ENCODE peak calls at places on chromosomes 3 and 15, in nine cellular contexts. Q is foreskin fibroblast, B is pancreas, T is endodermal cell, O is kidney, Z is epithelial cell of esophagus, A is astrocyte of the cerebellum, J is BE2C, E is A549. I is an unnamed sample.

GRCh38 chr15:67066041-67067021 is 929 bp downstream of the SMAD3 start:
- DNase-seq in Q (peak), B (peak), T (peak), O (peak), Z (no peak), A (no peak), J (peak), E (no peak), I (no peak)

GRCh38 chr3:142223282-142223681 is 2.1 kb downstream of the GK5 start:
- DNase-seq in Q (no peak), B (no peak), T (no peak), O (no peak), Z (no peak), A (no peak), J (no peak), E (no peak), I (no peak)

GRCh38 chr3:12186046-12186445 is 27.3 kb upstream of the TIMP4 start:
- DNase-seq in Q (no peak), B (no peak), T (no peak), O (no peak), Z (no peak), A (no peak), J (no peak), E (no peak), I (no peak)

GRCh38 chr3:13332740-13333139 is 87.4 kb downstream of the NUP210 start:
- DNase-seq in Q (no peak), B (peak), T (no peak), O (no peak), Z (no peak), A (no peak), J (no peak), E (no peak), I (no peak)

GRCh38 chr3:12933901-12934300 is 92.5 kb upstream of the RPL32 start:
- DNase-seq in Q (no peak), B (no peak), T (no peak), O (no peak), Z (no peak), A (no peak), J (no peak), E (no peak), I (no peak)

GRCh38 chr15:83837946-83838571 is 184.1 kb downstream of the ADAMTSL3 start:
- DNase-seq in Q (peak), B (peak), T (peak), O (no peak), Z (peak), A (no peak), J (peak), E (peak), I (no peak)

GRCh38 chr3:151330899-151331298 is 1.6 kb upstream of the P2RY13 start:
- DNase-seq in Q (peak), B (no peak), T (no peak), O (no peak), Z (no peak), A (no peak), J (no peak), E (no peak), I (no peak)

GRCh38 chr3:128313181-128313725 is 153.4 kb downstream of the DNAJB8 start:
- DNase-seq in Q (no peak), B (no peak), T (peak), O (no peak), Z (no peak), A (no peak), J (no peak), E (no peak), I (no peak)

GRCh38 chr15:73601449-73602425 is 31.5 kb downstream of the NPTN start:
- DNase-seq in Q (peak), B (peak), T (no peak), O (no peak), Z (peak), A (peak), J (peak), E (peak), I (peak)

GRCh38 chr3:65939184-65939583 is 99.5 kb downstream of the MAGI1 start:
- DNase-seq in Q (no peak), B (no peak), T (no peak), O (no peak), Z (no peak), A (no peak), J (no peak), E (no peak), I (no peak)

GRCh38 chr3:4322635-4323034 is 19.5 kb downstream of the SETMAR start:
- DNase-seq in Q (peak), B (no peak), T (no peak), O (no peak), Z (peak), A (peak), J (no peak), E (no peak), I (peak)

GRCh38 chr3:102224171-102224570 is 210.6 kb upstream of the ZPLD1 start:
- DNase-seq in Q (peak), B (no peak), T (no peak), O (no peak), Z (peak), A (no peak), J (no peak), E (peak), I (peak)

GRCh38 chr3:66561374-66561773 is 60.6 kb upstream of the LRIG1 start:
- DNase-seq in Q (peak), B (no peak), T (no peak), O (no peak), Z (peak), A (no peak), J (no peak), E (no peak), I (no peak)

GRCh38 chr3:94162700-94163099 is 99.8 kb downstream of the NSUN3 start:
- DNase-seq in Q (no peak), B (no peak), T (peak), O (no peak), Z (peak), A (no peak), J (peak), E (peak), I (peak)

GRCh38 chr15:53307952-53308624 is 451.4 kb downstream of the WDR72 start:
- DNase-seq in Q (no peak), B (no peak), T (peak), O (no peak), Z (peak), A (no peak), J (no peak), E (peak), I (peak)

GRCh38 chr3:194049394-194049793 is 86.6 kb upstream of the HES1 start:
- DNase-seq in Q (no peak), B (no peak), T (no peak), O (no peak), Z (no peak), A (no peak), J (no peak), E (no peak), I (no peak)

GRCh38 chr15:23038741-23039150 is 623 bp downstream of the TUBGCP5 start:
- DNase-seq in Q (peak), B (no peak), T (peak), O (no peak), Z (peak), A (no peak), J (no peak), E (peak), I (peak)

GRCh38 chr15:25179673-25180511 is 225.1 kb downstream of the SNRPN start:
- DNase-seq in Q (no peak), B (peak), T (peak), O (peak), Z (no peak), A (no peak), J (no peak), E (no peak), I (no peak)

GRCh38 chr3:101720851-101721649 is 3.4 kb upstream of the CEP97 start:
- DNase-seq in Q (peak), B (no peak), T (no peak), O (no peak), Z (peak), A (no peak), J (no peak), E (no peak), I (peak)

GRCh38 chr3:38224357-38224756 is 41.3 kb upstream of the SLC22A13 start:
- DNase-seq in Q (peak), B (no peak), T (no peak), O (no peak), Z (no peak), A (no peak), J (no peak), E (no peak), I (peak)

GRCh38 chr3:185151959-185152432 is 864 bp downstream of the C3orf70 start:
- DNase-seq in Q (peak), B (no peak), T (no peak), O (no peak), Z (no peak), A (no peak), J (no peak), E (no peak), I (no peak)
- H3K4me3 ChIP-seq in Q (peak), B (peak), T (peak), O (peak), Z (no peak), A (peak), J (peak), E (peak), I (peak)

DNA sequence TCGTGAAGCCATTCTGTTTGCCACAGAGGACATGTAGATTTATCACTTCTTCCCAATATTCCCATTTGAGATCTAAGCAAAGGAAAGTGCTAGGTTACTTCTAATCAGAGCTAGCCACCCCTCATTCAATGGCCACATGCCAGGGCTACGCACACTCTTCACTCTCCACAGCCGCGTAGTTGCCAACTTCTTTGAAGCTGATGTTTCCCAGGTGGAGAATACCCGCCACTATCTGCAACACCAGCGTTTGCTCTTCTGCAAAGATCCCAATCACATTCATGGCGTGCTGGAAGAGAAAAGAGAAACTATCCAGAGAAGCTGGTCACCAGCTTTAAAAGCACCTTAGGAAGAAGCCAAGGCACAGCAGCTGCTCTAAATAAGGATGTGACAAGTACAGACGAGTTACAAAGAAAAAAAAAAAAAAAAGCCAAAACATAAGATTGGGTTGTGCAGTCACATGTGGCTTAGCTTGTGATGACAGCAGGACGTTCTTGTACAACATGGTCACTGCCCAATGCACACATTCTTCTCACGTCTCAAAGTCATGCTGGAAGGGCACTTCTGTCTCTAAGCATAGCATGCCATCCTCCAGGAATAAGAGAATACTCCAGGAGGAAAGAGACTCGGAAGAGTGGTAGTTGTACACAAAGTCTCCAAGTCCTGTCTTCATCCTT is 16.4 kb downstream of the LDHAL6B start:
- DNase-seq in Q (no peak), B (no peak), T (no peak), O (no peak), Z (no peak), A (no peak), J (no peak), E (no peak), I (no peak)
- TF ChIP-seq CTCF in Q (no peak), B (no peak), T (no peak), O (no peak), Z (no peak), A (no peak), J (no peak), E (no peak), I (no peak)

DNA sequence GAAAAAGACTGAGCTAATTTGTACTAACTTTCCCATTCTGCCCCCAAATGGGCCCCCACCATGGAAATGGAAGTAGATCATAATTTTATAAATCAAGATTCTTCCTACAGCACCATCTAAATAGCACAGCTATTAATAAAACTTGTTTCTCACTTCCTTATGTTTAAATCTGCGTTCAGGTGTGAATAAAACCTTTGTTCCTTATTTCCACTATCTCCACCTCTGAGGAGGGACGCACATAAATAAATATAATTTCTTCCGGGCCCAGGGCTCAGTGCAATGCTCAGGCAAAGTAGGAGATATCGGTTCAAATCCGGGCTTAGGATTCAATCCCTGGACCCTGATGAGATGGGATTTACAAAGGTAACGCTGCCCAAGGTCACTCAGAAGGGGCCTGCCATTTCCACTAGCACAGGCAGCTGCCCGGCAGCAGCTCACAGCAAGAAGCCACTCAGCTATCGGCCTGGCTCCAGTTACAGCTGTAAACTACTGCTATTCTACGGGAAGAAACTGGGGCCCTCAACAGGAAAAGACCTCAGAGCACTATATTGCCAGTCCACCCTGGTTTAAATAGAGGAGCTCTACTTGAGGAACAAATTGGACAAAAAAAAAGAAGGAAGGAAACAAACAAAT is 52.5 kb downstream of the FOXP1 start:
- DNase-seq in Q (no peak), B (no peak), T (peak), O (no peak), Z (no peak), A (no peak), J (no peak), E (no peak), I (peak)
- H3K4me3 ChIP-seq in Q (no peak), B (no peak), T (no peak), O (no peak), Z (no peak), A (no peak), J (no peak), E (no peak), I (no peak)

GRCh38 chr3:107987036-107987557 is 103.7 kb downstream of the CD47 start:
- DNase-seq in Q (peak), B (peak), T (no peak), O (no peak), Z (peak), A (peak), J (peak), E (no peak), I (peak)

GRCh38 chr3:107986505-107986904 is 104.3 kb downstream of the CD47 start:
- DNase-seq in Q (no peak), B (no peak), T (no peak), O (no peak), Z (peak), A (no peak), J (no peak), E (no peak), I (no peak)

GRCh38 chr3:107983247-107983646 is 107.6 kb downstream of the CD47 start:
- DNase-seq in Q (no peak), B (no peak), T (no peak), O (no peak), Z (no peak), A (no peak), J (no peak), E (no peak), I (no peak)

GRCh38 chr3:107988464-107989156 is 102.2 kb downstream of the CD47 start:
- DNase-seq in Q (peak), B (no peak), T (no peak), O (peak), Z (peak), A (no peak), J (peak), E (no peak), I (peak)

GRCh38 chr3:107985496-107985895 is 105.3 kb downstream of the CD47 start:
- DNase-seq in Q (no peak), B (no peak), T (no peak), O (no peak), Z (peak), A (no peak), J (no peak), E (no peak), I (no peak)
- TF ChIP-seq CTCF in Q (no peak), B (no peak), T (no peak), O (no peak), Z (no peak), A (no peak), J (no peak), E (no peak), I (no peak)

DNA sequence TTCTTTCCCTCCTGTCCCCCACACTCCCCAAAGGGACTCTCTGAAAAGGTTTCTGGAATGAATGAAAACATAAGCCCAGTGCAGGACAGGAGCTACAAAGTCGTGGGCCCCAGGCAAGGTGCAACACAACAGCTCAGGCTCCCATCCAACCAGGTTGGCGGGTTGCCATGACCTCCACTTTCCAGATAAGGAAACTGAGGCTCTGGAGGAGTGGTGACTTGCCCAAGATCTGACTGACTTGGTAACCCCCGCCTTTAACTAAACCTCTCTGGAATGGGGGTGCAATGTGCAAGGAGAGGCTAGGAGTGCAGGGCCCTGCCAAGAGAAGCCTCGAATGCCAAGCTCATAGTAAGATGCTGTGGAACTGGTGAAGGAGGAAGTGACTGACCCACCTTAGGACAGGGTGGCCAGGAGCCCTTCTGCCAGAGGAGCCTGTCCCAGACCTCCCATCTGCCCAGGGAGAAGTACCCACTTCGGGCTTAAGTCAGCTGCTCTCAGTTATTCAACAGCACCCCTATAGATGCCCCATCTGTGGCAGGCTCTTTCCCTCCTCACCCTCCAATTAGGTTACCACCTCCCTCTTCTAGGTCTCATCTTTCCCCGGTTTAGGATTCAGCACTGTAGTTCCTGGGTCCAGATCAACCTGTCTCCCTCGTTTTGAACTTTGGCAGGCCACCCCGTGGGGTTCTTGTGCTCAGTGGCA is 545 bp upstream of the TNNC1 start:
- DNase-seq in Q (no peak), B (peak), T (peak), O (no peak), Z (no peak), A (no peak), J (no peak), E (no peak), I (no peak)
- H3K4me3 ChIP-seq in Q (peak), B (no peak), T (no peak), O (peak), Z (no peak), A (no peak), J (no peak), E (peak), I (no peak)

GRCh38 chr3:97970929-97971460 is 1.2 kb downstream of the RIOX2 start:
- DNase-seq in Q (no peak), B (no peak), T (no peak), O (no peak), Z (no peak), A (no peak), J (no peak), E (no peak), I (no peak)

GRCh38 chr3:97970131-97970530 is 2.1 kb downstream of the RIOX2 start:
- DNase-seq in Q (peak), B (no peak), T (no peak), O (no peak), Z (no peak), A (no peak), J (no peak), E (no peak), I (no peak)

GRCh38 chr3:97969541-97969940 is 2.7 kb downstream of the RIOX2 start:
- DNase-seq in Q (no peak), B (no peak), T (no peak), O (no peak), Z (no peak), A (no peak), J (no peak), E (no peak), I (no peak)

GRCh38 chr3:97968376-97968775 is 3.9 kb downstream of the RIOX2 start:
- DNase-seq in Q (no peak), B (no peak), T (no peak), O (no peak), Z (no peak), A (no peak), J (no peak), E (no peak), I (no peak)

GRCh38 chr3:97967966-97968365 is 4.3 kb downstream of the RIOX2 start:
- DNase-seq in Q (no peak), B (no peak), T (peak), O (no peak), Z (no peak), A (no peak), J (no peak), E (no peak), I (no peak)
- TF ChIP-seq CTCF in Q (no peak), B (no peak), T (peak), O (no peak), Z (no peak), A (peak), J (peak), E (no peak), I (peak)

GRCh38 chr15:28885630-28886430 is at the start of gene APBA2:
- DNase-seq in Q (peak), B (peak), T (peak), O (peak), Z (peak), A (no peak), J (peak), E (peak), I (peak)
- H3K4me3 ChIP-seq in Q (peak), B (peak), T (peak), O (no peak), Z (peak), A (peak), J (peak), E (peak), I (peak)